ENCODE peak calls at places on chromosome 12, in seven cellular contexts. One of them, this sample, is unnamed.

GRCh38 chr12:129606239-129606638 is 297.6 kb downstream of the TMEM132D start:
- DNase-seq in K562: no peak
- DNase-seq in HepG2: no peak
- DNase-seq in SK-N-SH: no peak
- DNase-seq in GM12878: no peak
- DNase-seq in H1: no peak
- DNase-seq in HCT116: no peak
- DNase-seq in this sample: no peak

GRCh38 chr12:46608431-46609280 is 217.1 kb downstream of the SLC38A4 start:
- DNase-seq in H1: no peak
- DNase-seq in K562: no peak
- DNase-seq in HCT116: no peak
- DNase-seq in SK-N-SH: no peak
- DNase-seq in HepG2: no peak
- DNase-seq in GM12878: no peak
- DNase-seq in this sample: no peak

GRCh38 chr12:98754095-98754494 is 109.0 kb downstream of the APAF1 start:
- DNase-seq in H1: no peak
- DNase-seq in HCT116: no peak
- DNase-seq in HepG2: peak
- DNase-seq in SK-N-SH: no peak
- DNase-seq in K562: peak
- DNase-seq in GM12878: peak
- DNase-seq in this sample: no peak

GRCh38 chr12:65556676-65557424 is 267.4 kb upstream of the HMGA2 start:
- DNase-seq in K562: peak
- DNase-seq in GM12878: peak
- DNase-seq in H1: peak
- DNase-seq in HepG2: peak
- DNase-seq in HCT116: peak
- DNase-seq in SK-N-SH: peak
- DNase-seq in this sample: peak

GRCh38 chr12:49632986-49633702 is 9.8 kb downstream of the PRPF40B start:
- DNase-seq in GM12878: no peak
- DNase-seq in H1: no peak
- DNase-seq in HepG2: no peak
- DNase-seq in HCT116: no peak
- DNase-seq in K562: no peak
- DNase-seq in SK-N-SH: no peak
- DNase-seq in this sample: no peak

GRCh38 chr12:94614288-94614721 is 36.1 kb downstream of the TMCC3 start:
- DNase-seq in HepG2: no peak
- DNase-seq in HCT116: no peak
- DNase-seq in GM12878: no peak
- DNase-seq in SK-N-SH: no peak
- DNase-seq in H1: no peak
- DNase-seq in K562: no peak
- DNase-seq in this sample: no peak

GRCh38 chr12:92735131-92735721 is 32.4 kb downstream of the PLEKHG7 start:
- DNase-seq in GM12878: no peak
- DNase-seq in H1: no peak
- DNase-seq in HCT116: no peak
- DNase-seq in K562: no peak
- DNase-seq in SK-N-SH: no peak
- DNase-seq in HepG2: no peak
- DNase-seq in this sample: no peak

GRCh38 chr12:108240928-108241327 is 98.2 kb downstream of the CMKLR1 start:
- DNase-seq in SK-N-SH: no peak
- DNase-seq in H1: no peak
- DNase-seq in K562: no peak
- DNase-seq in HepG2: no peak
- DNase-seq in GM12878: no peak
- DNase-seq in HCT116: no peak
- DNase-seq in this sample: no peak

GRCh38 chr12:87332987-87333761 is 696.0 kb downstream of the C12orf50 start:
- DNase-seq in SK-N-SH: peak
- DNase-seq in K562: no peak
- DNase-seq in HepG2: no peak
- DNase-seq in H1: no peak
- DNase-seq in HCT116: no peak
- DNase-seq in GM12878: no peak
- DNase-seq in this sample: no peak

GRCh38 chr12:47649381-47649780 is 56.4 kb downstream of the RPAP3 start:
- DNase-seq in SK-N-SH: no peak
- DNase-seq in H1: no peak
- DNase-seq in HepG2: no peak
- DNase-seq in GM12878: no peak
- DNase-seq in HCT116: no peak
- DNase-seq in K562: no peak
- DNase-seq in this sample: no peak

GRCh38 chr12:56160160-56160763 is 2.1 kb downstream of the MYL6 start:
- DNase-seq in HCT116: no peak
- DNase-seq in GM12878: no peak
- DNase-seq in SK-N-SH: no peak
- DNase-seq in K562: no peak
- DNase-seq in H1: no peak
- DNase-seq in HepG2: no peak
- DNase-seq in this sample: no peak

GRCh38 chr12:107442593-107442992 is 243.0 kb upstream of the PWP1 start:
- DNase-seq in GM12878: no peak
- DNase-seq in SK-N-SH: no peak
- DNase-seq in K562: no peak
- DNase-seq in HCT116: no peak
- DNase-seq in HepG2: no peak
- DNase-seq in H1: no peak
- DNase-seq in this sample: no peak

GRCh38 chr12:113055594-113056380 is 743 bp upstream of the DTX1 start:
- DNase-seq in K562: no peak
- DNase-seq in GM12878: no peak
- DNase-seq in HCT116: no peak
- DNase-seq in HepG2: no peak
- DNase-seq in H1: no peak
- DNase-seq in SK-N-SH: no peak
- DNase-seq in this sample: no peak

GRCh38 chr12:47222960-47223847 is 143.4 kb upstream of the AMIGO2 start:
- DNase-seq in H1: peak
- DNase-seq in GM12878: no peak
- DNase-seq in K562: peak
- DNase-seq in SK-N-SH: no peak
- DNase-seq in HepG2: no peak
- DNase-seq in HCT116: no peak
- DNase-seq in this sample: peak

GRCh38 chr12:11958216-11959091 is 112.3 kb upstream of the BCL2L14 start:
- DNase-seq in H1: peak
- DNase-seq in HCT116: no peak
- DNase-seq in K562: no peak
- DNase-seq in HepG2: peak
- DNase-seq in SK-N-SH: no peak
- DNase-seq in GM12878: no peak
- DNase-seq in this sample: no peak

GRCh38 chr12:40668095-40668494 is 24.1 kb upstream of the CNTN1 start:
- DNase-seq in H1: no peak
- DNase-seq in SK-N-SH: no peak
- DNase-seq in K562: no peak
- DNase-seq in GM12878: no peak
- DNase-seq in HCT116: no peak
- DNase-seq in HepG2: no peak
- DNase-seq in this sample: no peak

GRCh38 chr12:42145552-42146215 is 1.0 kb upstream of the GXYLT1 start:
- DNase-seq in SK-N-SH: no peak
- DNase-seq in HCT116: no peak
- DNase-seq in H1: no peak
- DNase-seq in GM12878: no peak
- DNase-seq in HepG2: no peak
- DNase-seq in K562: peak
- DNase-seq in this sample: peak

GRCh38 chr12:49346659-49347306 is at the start of gene DNAJC22:
- DNase-seq in HCT116: no peak
- DNase-seq in H1: peak
- DNase-seq in HepG2: no peak
- DNase-seq in GM12878: no peak
- DNase-seq in K562: peak
- DNase-seq in SK-N-SH: no peak
- DNase-seq in this sample: no peak

GRCh38 chr12:1583421-1584078 is 10.8 kb downstream of the FBXL14 start:
- DNase-seq in H1: peak
- DNase-seq in HCT116: peak
- DNase-seq in K562: peak
- DNase-seq in HepG2: peak
- DNase-seq in SK-N-SH: peak
- DNase-seq in GM12878: peak
- DNase-seq in this sample: peak

GRCh38 chr12:95805864-95806669 is 15.5 kb upstream of the NTN4 start:
- DNase-seq in GM12878: no peak
- DNase-seq in H1: no peak
- DNase-seq in K562: no peak
- DNase-seq in HepG2: no peak
- DNase-seq in HCT116: peak
- DNase-seq in SK-N-SH: no peak
- DNase-seq in this sample: no peak

GRCh38 chr12:48105321-48105866 is 485 bp downstream of the SENP1 start:
- DNase-seq in K562: no peak
- DNase-seq in GM12878: peak
- DNase-seq in H1: no peak
- DNase-seq in SK-N-SH: no peak
- DNase-seq in HCT116: no peak
- DNase-seq in HepG2: no peak
- DNase-seq in this sample: peak

GRCh38 chr12:108618079-108618952 is 15.4 kb downstream of the SELPLG start:
- DNase-seq in K562: peak
- DNase-seq in HepG2: peak
- DNase-seq in GM12878: no peak
- DNase-seq in HCT116: peak
- DNase-seq in H1: peak
- DNase-seq in SK-N-SH: peak
- DNase-seq in this sample: peak

DNA sequence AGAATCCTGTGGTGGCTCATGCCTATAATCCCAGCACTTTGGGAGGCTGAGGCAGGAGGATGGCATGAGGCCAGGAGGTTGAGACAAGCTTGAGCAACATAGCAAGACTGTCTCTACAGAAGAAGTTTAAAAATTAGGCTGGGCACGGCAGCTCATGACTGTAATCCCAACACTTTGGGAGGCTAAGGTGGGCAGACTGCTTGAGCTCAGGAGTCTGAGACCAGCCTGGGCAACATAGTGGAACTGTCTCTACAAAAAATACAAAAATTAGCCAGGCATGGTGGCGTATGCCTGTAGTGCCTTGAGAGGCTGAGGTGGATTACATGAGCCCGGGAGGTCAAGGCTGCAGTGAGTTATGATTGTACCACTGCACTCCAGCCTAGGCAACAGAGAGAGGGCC is 998 bp upstream of the CYP27B1 start:
- DNase-seq in HCT116: no peak
- DNase-seq in H1: no peak
- DNase-seq in GM12878: no peak
- DNase-seq in HepG2: no peak
- DNase-seq in SK-N-SH: no peak
- DNase-seq in K562: no peak
- DNase-seq in this sample: no peak
- TF ChIP-seq JUND in HCT116: no peak
- TF ChIP-seq JUND in H1: no peak
- TF ChIP-seq JUND in GM12878: no peak
- TF ChIP-seq JUND in HepG2: no peak
- TF ChIP-seq JUND in SK-N-SH: no peak
- TF ChIP-seq JUND in K562: no peak
- TF ChIP-seq JUND in this sample: no peak

DNA sequence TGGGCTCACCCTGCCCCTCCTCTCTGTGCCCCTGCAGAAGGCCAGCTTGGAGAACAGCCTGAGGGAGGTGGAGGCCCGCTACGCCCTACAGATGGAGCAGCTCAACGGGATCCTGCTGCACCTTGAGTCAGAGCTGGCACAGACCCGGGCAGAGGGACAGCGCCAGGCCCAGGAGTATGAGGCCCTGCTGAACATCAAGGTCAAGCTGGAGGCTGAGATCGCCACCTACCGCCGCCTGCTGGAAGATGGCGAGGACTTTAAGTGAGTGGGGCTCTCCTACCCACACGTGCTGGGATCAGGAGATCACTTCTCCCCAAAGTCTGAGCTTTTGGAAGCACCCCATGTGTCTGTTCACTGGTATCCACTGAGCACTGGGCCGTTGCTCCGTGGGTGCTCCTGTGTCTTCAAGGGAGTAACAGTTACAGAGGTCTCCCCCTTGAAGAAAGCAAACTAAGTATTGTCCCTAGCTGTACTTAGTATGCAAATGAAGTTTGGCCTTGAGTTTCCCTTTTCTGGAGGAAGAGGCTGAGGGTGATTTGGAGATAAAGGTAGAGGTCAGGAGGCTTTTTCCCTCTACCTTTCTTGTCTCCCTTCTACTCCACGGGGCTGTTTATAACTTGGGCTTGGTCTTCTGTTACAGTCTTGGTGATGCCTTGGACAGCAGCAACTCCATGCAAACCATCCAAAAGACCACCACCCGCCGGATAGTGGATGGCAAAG is 3.3 kb downstream of the KRT18 start:
- DNase-seq in K562: peak
- DNase-seq in HepG2: no peak
- DNase-seq in HCT116: no peak
- DNase-seq in GM12878: no peak
- DNase-seq in SK-N-SH: no peak
- DNase-seq in H1: no peak
- DNase-seq in this sample: no peak
- TF ChIP-seq JUND in K562: no peak
- TF ChIP-seq JUND in HepG2: no peak
- TF ChIP-seq JUND in HCT116: no peak
- TF ChIP-seq JUND in GM12878: no peak
- TF ChIP-seq JUND in SK-N-SH: no peak
- TF ChIP-seq JUND in H1: no peak
- TF ChIP-seq JUND in this sample: no peak

GRCh38 chr12:57845478-57846284 is 848 bp downstream of the CTDSP2 start:
- DNase-seq in HCT116: no peak
- DNase-seq in H1: peak
- DNase-seq in SK-N-SH: peak
- DNase-seq in HepG2: peak
- DNase-seq in GM12878: no peak
- DNase-seq in K562: peak
- DNase-seq in this sample: peak
- TF ChIP-seq JUND in HCT116: no peak
- TF ChIP-seq JUND in H1: no peak
- TF ChIP-seq JUND in SK-N-SH: no peak
- TF ChIP-seq JUND in HepG2: no peak
- TF ChIP-seq JUND in GM12878: no peak
- TF ChIP-seq JUND in K562: no peak
- TF ChIP-seq JUND in this sample: no peak

DNA sequence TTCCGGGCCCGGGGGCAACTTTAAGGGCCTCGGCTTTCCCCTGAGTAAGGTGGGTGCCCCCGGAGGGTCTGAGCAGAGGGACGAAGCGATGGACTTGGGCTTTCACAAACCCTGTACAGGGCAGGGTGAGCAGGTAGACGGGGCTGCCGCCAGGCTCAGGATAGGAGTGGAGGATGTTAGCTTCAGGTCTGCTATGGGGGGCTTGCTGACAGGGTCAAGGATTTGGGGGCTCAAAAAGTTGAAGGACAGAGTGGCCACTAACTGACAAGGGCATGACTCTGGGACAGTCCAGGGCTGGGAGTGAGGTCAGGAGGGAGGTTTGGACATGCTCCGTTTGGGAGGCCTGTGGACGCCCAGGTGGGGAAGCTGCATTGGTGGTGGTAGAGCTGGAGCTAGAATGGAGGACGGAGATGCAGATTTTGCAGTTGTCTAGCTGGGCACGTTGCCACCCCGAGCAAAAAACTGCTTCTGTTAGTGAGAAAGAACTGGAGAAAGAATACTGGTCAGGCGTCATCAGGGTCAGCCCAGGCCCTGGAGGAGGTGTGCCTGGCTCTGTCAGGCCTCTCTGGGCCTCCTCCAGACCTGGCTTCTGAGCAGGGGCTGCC is 113.3 kb downstream of the ADGRD1 start:
- DNase-seq in GM12878: no peak
- DNase-seq in HepG2: no peak
- DNase-seq in HCT116: no peak
- DNase-seq in H1: no peak
- DNase-seq in SK-N-SH: no peak
- DNase-seq in K562: no peak
- DNase-seq in this sample: no peak
- TF ChIP-seq JUND in GM12878: no peak
- TF ChIP-seq JUND in HepG2: no peak
- TF ChIP-seq JUND in HCT116: no peak
- TF ChIP-seq JUND in H1: no peak
- TF ChIP-seq JUND in SK-N-SH: no peak
- TF ChIP-seq JUND in K562: no peak
- TF ChIP-seq JUND in this sample: no peak